ENCODE peak calls at places on chromosomes 2 and 18, in four cellular contexts. O, M, S and T are unnamed samples.

GRCh38 chr2:227545990-227546389 is 52.7 kb upstream of the SCYGR2 start:
- DNase-seq in M (no peak), O (no peak), S (no peak), T (no peak)

GRCh38 chr2:89837962-89838625 is 1146.6 kb downstream of the RPIA start:
- DNase-seq in M (no peak), O (no peak), S (no peak), T (no peak)

GRCh38 chr18:10912790-10913560 is 236.4 kb downstream of the PIEZO2 start:
- DNase-seq in S (no peak), M (no peak), O (no peak), T (no peak)

GRCh38 chr2:229133155-229133772 is 137.8 kb downstream of the PID1 start:
- DNase-seq in S (no peak), O (no peak), M (no peak), T (no peak)

GRCh38 chr2:239146741-239147181 is 254.1 kb downstream of the HDAC4 start:
- DNase-seq in M (no peak), O (no peak), S (no peak), T (no peak)

GRCh38 chr18:44474067-44474411 is 206.6 kb upstream of the SETBP1 start:
- DNase-seq in S (no peak), O (no peak), M (no peak), T (no peak)

GRCh38 chr2:66073166-66073565 is 361.8 kb upstream of the MEIS1 start:
- DNase-seq in M (no peak), S (no peak), O (no peak), T (no peak)

GRCh38 chr2:109397883-109398282 is 215.9 kb downstream of the SEPTIN10 start:
- DNase-seq in S (no peak), M (no peak), O (no peak), T (no peak)

GRCh38 chr2:46379213-46380037 is 82.2 kb downstream of the EPAS1 start:
- DNase-seq in O (no peak), M (no peak), S (no peak), T (no peak)

GRCh38 chr2:71806432-71806831 is 341.2 kb downstream of the CYP26B1 start:
- DNase-seq in S (no peak), O (peak), M (no peak), T (no peak)

GRCh38 chr2:131425191-131426021 is 50.5 kb upstream of the TUBA3D start:
- DNase-seq in O (no peak), M (no peak), S (no peak), T (no peak)

GRCh38 chr18:26017929-26018328 is 72.5 kb downstream of the SS18 start:
- DNase-seq in S (no peak), M (no peak), O (no peak), T (no peak)

GRCh38 chr2:168056242-168056641 is 191.2 kb downstream of the STK39 start:
- DNase-seq in S (no peak), M (no peak), O (no peak), T (no peak)

GRCh38 chr18:10100236-10100635 is 186.4 kb downstream of the VAPA start:
- DNase-seq in O (no peak), M (no peak), S (no peak), T (no peak)

GRCh38 chr2:208031608-208032019 is 6.3 kb upstream of the PLEKHM3 start:
- DNase-seq in M (no peak), O (no peak), S (no peak), T (no peak)

GRCh38 chr2:3535794-3536681 is 16.7 kb upstream of the ADI1 start:
- DNase-seq in O (no peak), S (no peak), M (peak), T (no peak)

GRCh38 chr2:130818809-130819208 is 17.9 kb upstream of the ARHGEF4 start:
- DNase-seq in O (no peak), S (no peak), M (no peak), T (no peak)